ENCODE peak calls at places on chromosome 4, in seven cellular contexts. Q is GM12864, V is psoas muscle, O is uterus, L is fibroblast of pulmonary artery, A is A549, T is NB4. D is an unnamed sample.

GRCh38 chr4:34932591-34932990 is 1311.7 kb downstream of the ARAP2 start:
- DNase-seq in Q (no peak), V (no peak), O (no peak), L (no peak), A (no peak), T (no peak), D (no peak)

GRCh38 chr4:11367371-11367770 is 61.3 kb downstream of the HS3ST1 start:
- DNase-seq in Q (no peak), V (peak; percentile 87), O (peak; percentile 78), L (peak; percentile 97), A (no peak), T (no peak), D (no peak)

GRCh38 chr4:115454228-115454627 is 340.8 kb upstream of the NDST4 start:
- DNase-seq in Q (no peak), V (no peak), O (no peak), L (no peak), A (no peak), T (no peak), D (no peak)

GRCh38 chr4:76977731-76978350 is 28.3 kb downstream of the SEPTIN11 start:
- DNase-seq in Q (no peak), V (no peak), O (no peak), L (peak; percentile 69), A (no peak), T (no peak), D (peak; percentile 64)

GRCh38 chr4:176507845-176508533 is 188.2 kb downstream of the SPCS3 start:
- DNase-seq in Q (no peak), V (no peak), O (no peak), L (no peak), A (no peak), T (no peak), D (no peak)

GRCh38 chr4:146342600-146343192 is 128.4 kb downstream of the REELD1 start:
- DNase-seq in Q (no peak), V (no peak), O (peak; percentile 15), L (peak; percentile 72), A (peak; percentile 2), T (peak; percentile 38), D (peak; percentile 35)

GRCh38 chr4:6446538-6447451 is 25.6 kb downstream of the PPP2R2C start:
- DNase-seq in Q (no peak), V (no peak), O (peak; percentile 67), L (no peak), A (no peak), T (no peak), D (no peak)

GRCh38 chr4:51836531-51836930 is 6.4 kb upstream of the DCUN1D4 start:
- DNase-seq in Q (no peak), V (no peak), O (no peak), L (peak; percentile 67), A (no peak), T (no peak), D (no peak)

GRCh38 chr4:92305148-92305877 is 1.5 kb downstream of the GRID2 start:
- DNase-seq in Q (no peak), V (peak; percentile 57), O (no peak), L (peak; percentile 62), A (peak; percentile 10), T (no peak), D (no peak)

GRCh38 chr4:148239406-148239805 is 202.8 kb downstream of the NR3C2 start:
- DNase-seq in Q (no peak), V (no peak), O (no peak), L (no peak), A (no peak), T (no peak), D (no peak)

GRCh38 chr4:108070775-108071174 is 81.1 kb downstream of the HADH start:
- DNase-seq in Q (no peak), V (no peak), O (no peak), L (no peak), A (no peak), T (no peak), D (no peak)

GRCh38 chr4:108714880-108715279 is 48.0 kb downstream of the ETNPPL start:
- DNase-seq in Q (no peak), V (no peak), O (no peak), L (no peak), A (no peak), T (no peak), D (no peak)

GRCh38 chr4:8558080-8558960 is 21.9 kb upstream of the GPR78 start:
- DNase-seq in Q (no peak), V (no peak), O (no peak), L (no peak), A (no peak), T (no peak), D (no peak)

GRCh38 chr4:7477695-7478094 is 43.0 kb upstream of the PSAPL1 start:
- DNase-seq in Q (no peak), V (no peak), O (no peak), L (no peak), A (no peak), T (no peak), D (no peak)

GRCh38 chr4:120053916-120054315 is 12.7 kb downstream of the MAD2L1 start:
- DNase-seq in Q (no peak), V (no peak), O (no peak), L (no peak), A (no peak), T (peak; percentile 26), D (no peak)

GRCh38 chr4:165383757-165384156 is 4.9 kb downstream of the CPE start:
- DNase-seq in Q (no peak), V (no peak), O (no peak), L (no peak), A (no peak), T (no peak), D (no peak)

GRCh38 chr4:163701915-163702314 is 207.4 kb downstream of the TMA16 start:
- DNase-seq in Q (peak; percentile 26), V (no peak), O (no peak), L (no peak), A (no peak), T (no peak), D (no peak)

GRCh38 chr4:93825551-93826216 is 2.9 kb upstream of the ATOH1 start:
- DNase-seq in Q (no peak), V (no peak), O (no peak), L (no peak), A (no peak), T (no peak), D (no peak)

GRCh38 chr4:26237916-26238315 is 82.9 kb upstream of the RBPJ start:
- DNase-seq in Q (no peak), V (no peak), O (no peak), L (no peak), A (no peak), T (no peak), D (no peak)

GRCh38 chr4:140755811-140756291 is 334 bp downstream of the TBC1D9 start:
- DNase-seq in Q (no peak), V (peak; percentile 72), O (peak; percentile 36), L (peak; percentile 54), A (peak; percentile 28), T (no peak), D (no peak)

GRCh38 chr4:121122661-121123060 is 41.5 kb downstream of the TNIP3 start:
- DNase-seq in Q (no peak), V (no peak), O (no peak), L (peak; percentile 13), A (no peak), T (no peak), D (no peak)

GRCh38 chr4:184819786-184820185 is 6.0 kb downstream of the ACSL1 start:
- DNase-seq in Q (no peak), V (no peak), O (no peak), L (no peak), A (no peak), T (peak; percentile 59), D (no peak)

GRCh38 chr4:184824776-184825393 is 883 bp downstream of the ACSL1 start:
- DNase-seq in Q (no peak), V (no peak), O (no peak), L (no peak), A (no peak), T (peak; percentile 47), D (no peak)

GRCh38 chr4:184821242-184821641 is 4.5 kb downstream of the ACSL1 start:
- DNase-seq in Q (no peak), V (no peak), O (no peak), L (no peak), A (no peak), T (peak; percentile 46), D (no peak)

GRCh38 chr4:184824081-184824775 is 1.5 kb downstream of the ACSL1 start:
- DNase-seq in Q (no peak), V (no peak), O (no peak), L (no peak), A (no peak), T (peak; percentile 49), D (no peak)

DNA sequence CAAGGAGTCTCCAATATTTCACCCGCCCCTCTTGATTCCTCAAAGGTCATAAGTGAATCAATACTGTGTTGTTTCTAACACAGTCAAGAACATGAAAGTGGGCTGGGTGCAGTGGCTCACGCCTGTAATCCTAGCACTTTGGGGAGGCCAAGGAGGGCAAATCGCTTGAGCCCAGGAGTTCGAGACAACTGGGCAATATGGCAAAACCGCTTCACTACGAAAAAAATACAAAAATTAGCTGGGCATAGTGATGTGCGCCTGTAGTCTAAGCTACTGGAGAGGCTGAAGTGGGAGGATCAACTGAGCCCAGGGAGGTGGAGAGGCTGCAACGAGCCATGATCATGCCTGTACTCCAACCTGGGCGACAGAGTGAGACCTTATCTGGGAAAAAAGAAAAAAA is 3.4 kb downstream of the ACSL1 start:
- DNase-seq in Q (no peak), V (no peak), O (no peak), L (no peak), A (no peak), T (no peak), D (no peak)
- H3K4me3 ChIP-seq in Q (no peak overlapping the region), V (peak overlapping the region; percentile 82), O (no peak overlapping the region), L (no peak overlapping the region), A (no peak overlapping the region), T (peak overlapping the region; percentile 83), D (no peak overlapping the region)

GRCh38 chr4:137526681-137527080 is 5.6 kb downstream of the PCDH18 start:
- DNase-seq in Q (no peak), V (no peak), O (no peak), L (no peak), A (no peak), T (no peak), D (no peak)
- H3K4me3 ChIP-seq in Q (no peak overlapping the region), V (peak overlapping the region; percentile 65), O (peak overlapping the region; percentile 6), L (no peak overlapping the region), A (no peak overlapping the region), T (no peak overlapping the region), D (no peak overlapping the region)

DNA sequence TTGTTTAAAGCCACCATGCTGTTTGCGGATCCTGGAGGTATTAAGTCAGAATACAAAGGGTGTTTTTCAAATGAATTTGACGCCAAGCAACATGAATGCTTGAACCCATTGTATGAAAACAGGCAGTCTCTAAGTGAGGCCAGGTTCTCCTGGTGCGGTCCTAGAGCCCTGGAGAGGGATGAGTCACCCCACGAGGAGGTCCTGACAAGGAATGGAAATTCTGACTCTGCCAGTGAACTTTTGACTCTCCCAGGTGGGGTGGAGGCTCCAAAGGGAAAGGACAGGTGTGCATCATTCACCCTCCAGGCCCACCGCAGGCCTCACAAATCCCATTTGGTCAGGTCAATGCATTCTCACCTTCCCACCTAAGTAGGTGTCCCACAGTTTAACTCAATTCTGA is 1.5 kb downstream of the TRIM2 start:
- DNase-seq in Q (no peak), V (no peak), O (no peak), L (no peak), A (no peak), T (no peak), D (no peak)
- H3K4me3 ChIP-seq in Q (no peak overlapping the region), V (no peak overlapping the region), O (no peak overlapping the region), L (no peak overlapping the region), A (no peak overlapping the region), T (no peak overlapping the region), D (no peak overlapping the region)

DNA sequence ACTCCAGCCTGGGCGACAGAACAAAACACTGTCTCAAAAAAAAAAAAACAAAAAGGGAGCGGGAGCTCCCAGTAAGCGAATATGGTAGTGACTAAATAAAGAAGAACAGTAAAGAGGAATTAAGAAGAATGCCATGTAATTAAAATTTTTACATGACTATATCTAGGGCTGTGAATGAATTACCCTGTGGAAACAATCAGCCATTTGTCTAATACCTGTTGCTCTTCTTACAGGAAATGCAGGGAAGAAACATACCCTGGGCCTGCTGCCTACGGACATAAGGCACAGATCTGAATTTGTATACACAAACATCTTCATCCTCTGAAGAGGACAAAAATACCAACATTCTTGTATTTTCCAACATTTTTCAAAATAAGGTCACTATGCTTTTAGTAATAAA is 11.3 kb downstream of the WDFY3 start:
- DNase-seq in Q (no peak), V (no peak), O (no peak), L (no peak), A (no peak), T (no peak), D (no peak)
- H3K4me3 ChIP-seq in Q (no peak overlapping the region), V (no peak overlapping the region), O (no peak overlapping the region), L (no peak overlapping the region), A (no peak overlapping the region), T (no peak overlapping the region), D (no peak overlapping the region)

D was measured in Jurkat, Clone E6-1.